ENCODE peak calls at places on chromosomes 7 and 10, in seven cellular contexts. O is H9, Z is Peyer's patch, A is SJSA1, H is AG04450, R is A549, X is tibial nerve. B is an unnamed sample. For H3K9me3, the result is how much of the 10 kb centered on the place peaks cover.

GRCh38 chr7:107045195-107045960 is 873 bp downstream of the PRKAR2B start:
- DNase-seq in O (no peak), Z (no peak), A (no peak), H (no peak), R (no peak), X (no peak), B (no peak)

GRCh38 chr7:879093-879492 is 2.7 kb downstream of the GET4 start:
- DNase-seq in O (no peak), Z (no peak), A (no peak), H (no peak), R (no peak), X (no peak), B (no peak)

GRCh38 chr10:101467286-101467770 is 113.4 kb downstream of the BTRC start:
- DNase-seq in O (peak), Z (peak), A (peak), H (peak), R (peak), X (no peak), B (no peak)

GRCh38 chr10:87675396-87676376 is 16.0 kb downstream of the PAPSS2 start:
- DNase-seq in O (no peak), Z (no peak), A (peak), H (peak), R (peak), X (no peak), B (no peak)

GRCh38 chr10:6036861-6037321 is 25.3 kb downstream of the IL2RA start:
- DNase-seq in O (no peak), Z (peak), A (no peak), H (no peak), R (no peak), X (no peak), B (no peak)

GRCh38 chr10:104831272-104831671 is 190.2 kb downstream of the SORCS3 start:
- DNase-seq in O (no peak), Z (no peak), A (no peak), H (no peak), R (no peak), X (no peak), B (no peak)

GRCh38 chr7:103914147-103914899 is 75.1 kb downstream of the RELN start:
- DNase-seq in O (no peak), Z (no peak), A (no peak), H (no peak), R (no peak), X (no peak), B (no peak)

GRCh38 chr10:86349474-86349873 is 17.1 kb downstream of the GRID1 start:
- DNase-seq in O (peak), Z (no peak), A (no peak), H (no peak), R (peak), X (no peak), B (no peak)

GRCh38 chr7:97555845-97556431 is 175.9 kb upstream of the TAC1 start:
- DNase-seq in O (no peak), Z (no peak), A (no peak), H (no peak), R (peak), X (no peak), B (no peak)

GRCh38 chr10:100685331-100685730 is 60.1 kb upstream of the PAX2 start:
- DNase-seq in O (no peak), Z (no peak), A (no peak), H (no peak), R (no peak), X (no peak), B (no peak)

GRCh38 chr10:1633783-1634182 is 103.5 kb downstream of the ADARB2 start:
- DNase-seq in O (no peak), Z (no peak), A (no peak), H (no peak), R (no peak), X (no peak), B (no peak)

GRCh38 chr7:1354661-1355567 is 104.4 kb downstream of the MICALL2 start:
- DNase-seq in O (no peak), Z (no peak), A (no peak), H (no peak), R (no peak), X (no peak), B (no peak)

GRCh38 chr10:88288621-88289059 is 294.5 kb downstream of the RNLS start:
- DNase-seq in O (no peak), Z (no peak), A (no peak), H (no peak), R (no peak), X (no peak), B (no peak)

GRCh38 chr10:70752571-70752970 is 32.6 kb downstream of the TBATA start:
- DNase-seq in O (no peak), Z (no peak), A (no peak), H (no peak), R (no peak), X (no peak), B (no peak)

GRCh38 chr7:1329966-1330915 is 97.6 kb downstream of the UNCX start:
- DNase-seq in O (no peak), Z (no peak), A (no peak), H (no peak), R (no peak), X (no peak), B (no peak)

GRCh38 chr7:115297651-115298050 is 375.8 kb downstream of the MDFIC start:
- DNase-seq in O (no peak), Z (no peak), A (peak), H (no peak), R (peak), X (no peak), B (no peak)

GRCh38 chr10:99276848-99277486 is 41.3 kb upstream of the HPSE2 start:
- DNase-seq in O (no peak), Z (no peak), A (no peak), H (no peak), R (peak), X (no peak), B (no peak)

GRCh38 chr10:88190123-88190522 is 326.7 kb downstream of the PTEN start:
- DNase-seq in O (no peak), Z (no peak), A (no peak), H (no peak), R (no peak), X (no peak), B (no peak)

GRCh38 chr10:69994262-69994661 is 58.4 kb upstream of the MACROH2A2 start:
- DNase-seq in O (peak), Z (peak), A (peak), H (no peak), R (peak), X (no peak), B (no peak)

GRCh38 chr7:13946181-13946580 is 43.3 kb downstream of the ETV1 start:
- DNase-seq in O (no peak), Z (no peak), A (peak), H (peak), R (no peak), X (no peak), B (no peak)

GRCh38 chr10:66322261-66322660 is 603.6 kb upstream of the LRRTM3 start:
- DNase-seq in O (no peak), Z (no peak), A (no peak), H (no peak), R (no peak), X (no peak), B (no peak)

GRCh38 chr10:129971381-129972144 is 7.5 kb upstream of the EBF3 start:
- DNase-seq in O (peak), Z (no peak), A (no peak), H (no peak), R (peak), X (no peak), B (no peak)

GRCh38 chr10:120076966-120077706 is 184.6 kb downstream of the SEC23IP start:
- DNase-seq in O (peak), Z (no peak), A (no peak), H (no peak), R (no peak), X (no peak), B (no peak)

GRCh38 chr10:91923371-91924211 is at the start of gene BTAF1:
- DNase-seq in O (peak), Z (peak), A (peak), H (peak), R (peak), X (peak), B (peak)

GRCh38 chr10:50653142-50653541 is 29.4 kb upstream of the SGMS1 start:
- DNase-seq in O (no peak), Z (peak), A (no peak), H (no peak), R (peak), X (no peak), B (no peak)

GRCh38 chr7:79063019-79063698 is 390.3 kb downstream of the MAGI2 start:
- DNase-seq in O (no peak), Z (no peak), A (no peak), H (no peak), R (no peak), X (no peak), B (no peak)

GRCh38 chr7:82044497-82045080 is 274.7 kb upstream of the HGF start:
- DNase-seq in O (no peak), Z (no peak), A (peak), H (no peak), R (peak), X (no peak), B (no peak)

GRCh38 chr10:54124209-54124890 is 676.7 kb downstream of the PCDH15 start:
- DNase-seq in O (no peak), Z (no peak), A (no peak), H (no peak), R (no peak), X (no peak), B (no peak)

GRCh38 chr10:43885842-43886241 is 237.2 kb upstream of the ZNF32 start:
- DNase-seq in O (peak), Z (no peak), A (no peak), H (no peak), R (no peak), X (no peak), B (no peak)

GRCh38 chr7:123154231-123154860 is 45.4 kb downstream of the SLC13A1 start:
- DNase-seq in O (peak), Z (peak), A (peak), H (peak), R (peak), X (peak), B (no peak)

GRCh38 chr10:23204773-23205172 is 12.7 kb downstream of the PTF1A start:
- DNase-seq in O (peak), Z (no peak), A (no peak), H (no peak), R (no peak), X (no peak), B (no peak)

GRCh38 chr7:157501576-157501975 is 164.8 kb downstream of the DNAJB6 start:
- DNase-seq in O (peak), Z (peak), A (no peak), H (no peak), R (no peak), X (no peak), B (peak)

GRCh38 chr10:71127019-71127534 is 85.3 kb upstream of the UNC5B start:
- DNase-seq in O (no peak), Z (no peak), A (no peak), H (no peak), R (no peak), X (no peak), B (no peak)

GRCh38 chr10:37623506-37623905 is 233.9 kb downstream of the ZNF248 start:
- DNase-seq in O (no peak), Z (no peak), A (no peak), H (no peak), R (no peak), X (no peak), B (no peak)
- H3K9me3 ChIP-seq in O (under half), Z (under half), A (under half), H (under half), R (under half), X (under half), B (under half)

GRCh38 chr10:131748191-131748590 is 152.6 kb upstream of the PPP2R2D start:
- DNase-seq in O (no peak), Z (no peak), A (no peak), H (no peak), R (no peak), X (no peak), B (no peak)
- H3K9me3 ChIP-seq in O (under half), Z (under half), A (under half), H (half or more), R (under half), X (under half), B (under half)

GRCh38 chr10:37588299-37588698 is 269.1 kb downstream of the ZNF248 start:
- DNase-seq in O (no peak), Z (no peak), A (no peak), H (no peak), R (no peak), X (no peak), B (no peak)
- H3K9me3 ChIP-seq in O (under half), Z (under half), A (under half), H (under half), R (under half), X (under half), B (under half)

GRCh38 chr10:33041783-33042437 is 83.9 kb upstream of the ITGB1 start:
- DNase-seq in O (peak), Z (no peak), A (no peak), H (no peak), R (no peak), X (no peak), B (no peak)
- H3K9me3 ChIP-seq in O (under half), Z (under half), A (under half), H (under half), R (under half), X (under half), B (under half)